ENCODE peak calls at places on chromosomes 6 and 20, in seven cellular contexts. Y is NCI-H2107; C is activated CD8-positive, alpha-beta memory T cell treated with anti-CD3 and anti-CD28 coated beads for 1 hour; O is fibroblast of pulmonary artery; F is kidney; H is iris pigment epithelial cell; G is activated T-helper 1 cell treated with anti-CD3 and anti-CD28 coated beads, Interleukin-12 subunit alpha, Interleukin-12 subunit beta, Interleukin-2, Interleukin-4 antibody, amounts not matched to agents 30 ng/mL and 10 ng/mL and 1 ng/mL, durations not matched to agents 14 hours and 24 hours and 36 hours. D is an unnamed sample.

GRCh38 chr6:158516098-158516497 is 43.8 kb upstream of the TMEM181 start:
- DNase-seq in G (no peak), Y (no peak), C (no peak), O (no peak), F (no peak), H (no peak), D (no peak)

GRCh38 chr6:109892451-109893435 is 85.4 kb upstream of the GPR6 start:
- DNase-seq in C (no peak), O (no peak), F (no peak), G (no peak), H (no peak), Y (no peak), D (no peak)

GRCh38 chr6:88142299-88142668 is 23.9 kb downstream of the CNR1 start:
- DNase-seq in G (no peak), F (no peak), O (no peak), H (no peak), C (no peak), Y (no peak), D (no peak)

GRCh38 chr6:100446115-100446921 is 18.4 kb downstream of the SIM1 start:
- DNase-seq in O (no peak), Y (no peak), F (peak; percentile 82), C (no peak), G (no peak), H (no peak), D (no peak)

GRCh38 chr20:20358801-20359200 is 9.1 kb upstream of the INSM1 start:
- DNase-seq in Y (no peak), F (no peak), C (no peak), O (no peak), H (no peak), G (no peak), D (no peak)

GRCh38 chr20:39269031-39269461 is 306.9 kb downstream of the DHX35 start:
- DNase-seq in H (peak; percentile 23), O (peak; percentile 33), Y (no peak), F (peak; percentile 78), C (no peak), G (peak; percentile 9), D (no peak)

GRCh38 chr6:129297592-129297991 is 412.4 kb downstream of the ARHGAP18 start:
- DNase-seq in O (no peak), C (no peak), F (no peak), G (no peak), Y (no peak), H (no peak), D (no peak)

GRCh38 chr6:100620085-100620484 is 155.4 kb upstream of the SIM1 start:
- DNase-seq in F (no peak), O (peak; percentile 78), Y (no peak), C (no peak), H (peak; percentile 95), G (no peak), D (no peak)

GRCh38 chr20:1005452-1006027 is 3.4 kb upstream of the RSPO4 start:
- DNase-seq in Y (no peak), H (peak; percentile 61), F (no peak), O (peak; percentile 26), C (no peak), G (no peak), D (no peak)

GRCh38 chr6:157999100-158000051 is 17.7 kb downstream of the SYNJ2 start:
- DNase-seq in C (no peak), Y (peak; percentile 45), H (no peak), O (no peak), G (no peak), F (no peak), D (no peak)

GRCh38 chr20:2865101-2865500 is 8.2 kb upstream of the PTPRA start:
- DNase-seq in F (no peak), G (no peak), H (no peak), Y (no peak), O (no peak), C (no peak), D (no peak)

GRCh38 chr20:20795721-20796120 is 83.3 kb upstream of the RALGAPA2 start:
- DNase-seq in H (no peak), G (no peak), F (no peak), O (no peak), C (no peak), Y (no peak), D (no peak)

GRCh38 chr6:3769610-3770009 is 18.1 kb upstream of the PXDC1 start:
- DNase-seq in Y (no peak), H (peak; percentile 67), C (no peak), G (no peak), F (no peak), O (peak; percentile 77), D (no peak)

GRCh38 chr6:148952147-148953041 is 205.6 kb downstream of the UST start:
- DNase-seq in G (no peak), C (no peak), Y (no peak), F (no peak), H (no peak), O (peak; percentile 48), D (no peak)

GRCh38 chr20:3751664-3752385 is 15.7 kb downstream of the ADISSP start:
- DNase-seq in G (peak; percentile 14), H (no peak), C (no peak), O (no peak), Y (no peak), F (no peak), D (no peak)

GRCh38 chr20:12847862-12848261 is 160.9 kb upstream of the SPTLC3 start:
- DNase-seq in G (no peak), F (no peak), O (peak; percentile 7), C (no peak), Y (no peak), H (peak; percentile 12), D (no peak)

GRCh38 chr6:40326689-40327404 is 260.3 kb downstream of the LRFN2 start:
- DNase-seq in Y (peak; percentile 17), F (no peak), C (no peak), O (no peak), H (no peak), G (no peak), D (no peak)

GRCh38 chr6:76166874-76167273 is 94.4 kb upstream of the IMPG1 start:
- DNase-seq in H (no peak), F (no peak), G (no peak), O (no peak), Y (no peak), C (no peak), D (no peak)

GRCh38 chr20:32206383-32207210 is 946 bp downstream of the PLAGL2 start:
- DNase-seq in C (no peak), F (no peak), G (no peak), O (no peak), Y (no peak), H (no peak), D (no peak)

GRCh38 chr20:1302578-1303541 is 26.1 kb downstream of the SDCBP2 start:
- DNase-seq in H (no peak), O (no peak), C (no peak), F (no peak), G (no peak), Y (no peak), D (peak; percentile 34)

GRCh38 chr6:36592221-36592655 is 1.9 kb upstream of the SRSF3 start:
- DNase-seq in F (no peak), H (no peak), O (no peak), C (no peak), G (no peak), Y (no peak), D (peak; percentile 70)

GRCh38 chr6:82711105-82711829 is 347.6 kb downstream of the TPBG start:
- DNase-seq in O (no peak), Y (no peak), F (no peak), H (no peak), G (no peak), C (no peak), D (no peak)

D was measured in natural killer cell treated with Interleukin-12 subunit alpha and Interleukin-12 subunit beta and Interleukin-15 and Interleukin-18, amount 100 ng/mL, for 72 hours.